ENCODE peak calls at places on chromosomes 6 and 20, in six cellular contexts. P is DND-41, J is hepatocyte, X is PC-9, W is HCT116, R is astrocyte. H is an unnamed sample.

GRCh38 chr6:29763491-29764289 is 40.5 kb downstream of the HLA-F start:
- DNase-seq in P (no peak), J (no peak), X (peak), W (no peak), R (peak), H (no peak)

GRCh38 chr6:3340358-3340798 is 81.6 kb downstream of the PSMG4 start:
- DNase-seq in P (no peak), J (no peak), X (no peak), W (no peak), R (peak), H (no peak)

GRCh38 chr6:155498370-155498769 is 42.7 kb upstream of the NOX3 start:
- DNase-seq in P (no peak), J (no peak), X (no peak), W (no peak), R (peak), H (no peak)

GRCh38 chr20:32979201-32979998 is 24.8 kb downstream of the SUN5 start:
- DNase-seq in P (no peak), J (no peak), X (no peak), W (no peak), R (no peak), H (no peak)

GRCh38 chr6:158737082-158737709 is 82.0 kb downstream of the EZR start:
- DNase-seq in P (no peak), J (no peak), X (no peak), W (no peak), R (no peak), H (no peak)

GRCh38 chr20:39112196-39112743 is 150.1 kb downstream of the DHX35 start:
- DNase-seq in P (peak), J (peak), X (no peak), W (peak), R (peak), H (no peak)

GRCh38 chr20:16761305-16761829 is 13.2 kb downstream of the OTOR start:
- DNase-seq in P (peak), J (peak), X (peak), W (peak), R (peak), H (peak)

GRCh38 chr6:54094837-54095236 is 16.4 kb upstream of the MLIP start:
- DNase-seq in P (no peak), J (no peak), X (no peak), W (no peak), R (no peak), H (no peak)

GRCh38 chr6:26322645-26323482 is 42.1 kb upstream of the BTN3A2 start:
- DNase-seq in P (peak), J (peak), X (peak), W (peak), R (peak), H (peak)

GRCh38 chr6:41171908-41172307 is 9.0 kb upstream of the TREM2 start:
- DNase-seq in P (no peak), J (no peak), X (no peak), W (no peak), R (no peak), H (no peak)

GRCh38 chr6:135147637-135148592 is 33.2 kb upstream of the MYB start:
- DNase-seq in P (no peak), J (no peak), X (no peak), W (no peak), R (no peak), H (no peak)

GRCh38 chr6:31952140-31952805 is 6.4 kb downstream of the CFB start:
- DNase-seq in P (no peak), J (peak), X (peak), W (no peak), R (peak), H (no peak)

GRCh38 chr6:138494312-138494711 is 5.0 kb downstream of the NHSL1 start:
- DNase-seq in P (no peak), J (no peak), X (no peak), W (no peak), R (no peak), H (no peak)

GRCh38 chr6:107603029-107603428 is 113.1 kb downstream of the SOBP start:
- DNase-seq in P (no peak), J (no peak), X (no peak), W (no peak), R (no peak), H (no peak)

GRCh38 chr20:51926670-51927305 is 124.5 kb upstream of the SALL4 start:
- DNase-seq in P (no peak), J (no peak), X (peak), W (no peak), R (peak), H (no peak)

GRCh38 chr6:21769973-21770372 is 176.4 kb downstream of the SOX4 start:
- DNase-seq in P (no peak), J (peak), X (no peak), W (no peak), R (peak), H (no peak)

GRCh38 chr20:36407196-36407733 is 101.1 kb downstream of the DLGAP4 start:
- DNase-seq in P (no peak), J (no peak), X (no peak), W (no peak), R (no peak), H (no peak)

GRCh38 chr6:56004421-56004820 is 129.0 kb upstream of the BMP5 start:
- DNase-seq in P (no peak), J (no peak), X (no peak), W (no peak), R (peak), H (peak)

GRCh38 chr6:88365230-88365629 is 199.1 kb upstream of the CNR1 start:
- DNase-seq in P (no peak), J (no peak), X (no peak), W (no peak), R (no peak), H (no peak)

GRCh38 chr6:165233089-165233488 is 76.3 kb downstream of the C6orf118 start:
- DNase-seq in P (peak), J (no peak), X (no peak), W (no peak), R (no peak), H (no peak)

GRCh38 chr6:100203391-100203790 is 209.4 kb upstream of the MCHR2 start:
- DNase-seq in P (no peak), J (peak), X (peak), W (peak), R (peak), H (peak)

GRCh38 chr20:16243470-16243869 is 329.8 kb downstream of the KIF16B start:
- DNase-seq in P (no peak), J (no peak), X (no peak), W (no peak), R (no peak), H (no peak)

GRCh38 chr6:55758156-55758942 is 117.0 kb downstream of the BMP5 start:
- DNase-seq in P (no peak), J (peak), X (peak), W (no peak), R (peak), H (peak)

GRCh38 chr6:142728367-142728766 is 216.6 kb downstream of the HIVEP2 start:
- DNase-seq in P (no peak), J (peak), X (peak), W (no peak), R (no peak), H (no peak)

GRCh38 chr20:25309395-25310267 is 61.7 kb downstream of the PYGB start:
- DNase-seq in P (no peak), J (peak), X (peak), W (peak), R (peak), H (no peak)

GRCh38 chr6:43509984-43510826 is at the start of gene LRRC73:
- DNase-seq in P (peak), J (peak), X (peak), W (peak), R (peak), H (no peak)

GRCh38 chr6:42175860-42176259 is 2.7 kb downstream of the GUCA1A start:
- DNase-seq in P (peak), J (no peak), X (no peak), W (peak), R (no peak), H (no peak)

GRCh38 chr6:55293116-55293515 is 34.2 kb upstream of the GFRAL start:
- DNase-seq in P (no peak), J (peak), X (no peak), W (peak), R (no peak), H (no peak)

GRCh38 chr6:89122625-89123024 is 4.8 kb upstream of the SRSF12 start:
- DNase-seq in P (no peak), J (peak), X (peak), W (peak), R (no peak), H (no peak)

GRCh38 chr6:19042452-19042851 is 655.3 kb downstream of the RNF144B start:
- DNase-seq in P (no peak), J (no peak), X (no peak), W (no peak), R (no peak), H (no peak)

GRCh38 chr6:139027620-139028182 is 844 bp upstream of the ABRACL start:
- DNase-seq in P (peak), J (peak), X (peak), W (no peak), R (peak), H (no peak)

GRCh38 chr6:135546206-135546605 is 48.7 kb upstream of the AHI1 start:
- DNase-seq in P (no peak), J (no peak), X (no peak), W (no peak), R (no peak), H (no peak)

GRCh38 chr6:75602164-75602896 is 650 bp downstream of the SENP6 start:
- DNase-seq in P (peak), J (peak), X (no peak), W (peak), R (peak), H (no peak)

GRCh38 chr20:57509665-57510237 is 15.2 kb downstream of the CTCFL start:
- DNase-seq in P (no peak), J (no peak), X (no peak), W (peak), R (no peak), H (no peak)

GRCh38 chr6:20229881-20230280 is 17.6 kb upstream of the MBOAT1 start:
- DNase-seq in P (no peak), J (no peak), X (no peak), W (no peak), R (no peak), H (no peak)

GRCh38 chr6:27139753-27140522 is 107.6 kb upstream of the PRSS16 start:
- DNase-seq in P (peak), J (peak), X (no peak), W (no peak), R (no peak), H (no peak)

GRCh38 chr6:56509031-56509430 is 133.7 kb downstream of the DST start:
- DNase-seq in P (no peak), J (no peak), X (no peak), W (no peak), R (peak), H (no peak)

GRCh38 chr6:74068945-74069570 is 373.1 kb downstream of the CD109 start:
- DNase-seq in P (no peak), J (no peak), X (no peak), W (no peak), R (peak), H (no peak)

GRCh38 chr6:101120747-101121146 is 239.6 kb upstream of the ASCC3 start:
- DNase-seq in P (no peak), J (no peak), X (no peak), W (no peak), R (no peak), H (no peak)

GRCh38 chr6:50986319-50986718 is 167.6 kb downstream of the TFAP2B start:
- DNase-seq in P (no peak), J (no peak), X (no peak), W (no peak), R (no peak), H (no peak)

GRCh38 chr6:50978631-50979030 is 160.0 kb downstream of the TFAP2B start:
- DNase-seq in P (no peak), J (no peak), X (no peak), W (no peak), R (no peak), H (no peak)

GRCh38 chr6:50989123-50989522 is 170.5 kb downstream of the TFAP2B start:
- DNase-seq in P (no peak), J (no peak), X (no peak), W (no peak), R (no peak), H (no peak)

GRCh38 chr6:50984135-50984534 is 165.5 kb downstream of the TFAP2B start:
- DNase-seq in P (no peak), J (no peak), X (no peak), W (no peak), R (no peak), H (no peak)
- TF ChIP-seq EZH2 in P (no peak), J (no peak), X (no peak), W (no peak), R (no peak), H (no peak)

GRCh38 chr6:50826037-50826761 is 7.5 kb downstream of the TFAP2B start:
- DNase-seq in P (no peak), J (no peak), X (no peak), W (no peak), R (no peak), H (no peak)
- TF ChIP-seq EZH2 in P (no peak), J (no peak), X (no peak), W (no peak), R (no peak), H (no peak)

GRCh38 chr6:90297866-90298381 is 1.3 kb upstream of the BACH2 start:
- DNase-seq in P (no peak), J (no peak), X (no peak), W (no peak), R (no peak), H (no peak)

GRCh38 chr6:90298459-90299053 is 1.9 kb upstream of the BACH2 start:
- DNase-seq in P (no peak), J (no peak), X (no peak), W (no peak), R (no peak), H (no peak)

GRCh38 chr6:90296346-90297123 is at the start of gene BACH2:
- DNase-seq in P (peak), J (peak), X (peak), W (peak), R (peak), H (no peak)

GRCh38 chr6:90295854-90296345 is 743 bp downstream of the BACH2 start:
- DNase-seq in P (peak), J (peak), X (no peak), W (no peak), R (peak), H (no peak)

GRCh38 chr6:90297124-90297865 is 652 bp upstream of the BACH2 start:
- DNase-seq in P (no peak), J (no peak), X (no peak), W (no peak), R (no peak), H (no peak)
- TF ChIP-seq EZH2 in P (no peak), J (no peak), X (no peak), W (no peak), R (peak), H (no peak)

DNA sequence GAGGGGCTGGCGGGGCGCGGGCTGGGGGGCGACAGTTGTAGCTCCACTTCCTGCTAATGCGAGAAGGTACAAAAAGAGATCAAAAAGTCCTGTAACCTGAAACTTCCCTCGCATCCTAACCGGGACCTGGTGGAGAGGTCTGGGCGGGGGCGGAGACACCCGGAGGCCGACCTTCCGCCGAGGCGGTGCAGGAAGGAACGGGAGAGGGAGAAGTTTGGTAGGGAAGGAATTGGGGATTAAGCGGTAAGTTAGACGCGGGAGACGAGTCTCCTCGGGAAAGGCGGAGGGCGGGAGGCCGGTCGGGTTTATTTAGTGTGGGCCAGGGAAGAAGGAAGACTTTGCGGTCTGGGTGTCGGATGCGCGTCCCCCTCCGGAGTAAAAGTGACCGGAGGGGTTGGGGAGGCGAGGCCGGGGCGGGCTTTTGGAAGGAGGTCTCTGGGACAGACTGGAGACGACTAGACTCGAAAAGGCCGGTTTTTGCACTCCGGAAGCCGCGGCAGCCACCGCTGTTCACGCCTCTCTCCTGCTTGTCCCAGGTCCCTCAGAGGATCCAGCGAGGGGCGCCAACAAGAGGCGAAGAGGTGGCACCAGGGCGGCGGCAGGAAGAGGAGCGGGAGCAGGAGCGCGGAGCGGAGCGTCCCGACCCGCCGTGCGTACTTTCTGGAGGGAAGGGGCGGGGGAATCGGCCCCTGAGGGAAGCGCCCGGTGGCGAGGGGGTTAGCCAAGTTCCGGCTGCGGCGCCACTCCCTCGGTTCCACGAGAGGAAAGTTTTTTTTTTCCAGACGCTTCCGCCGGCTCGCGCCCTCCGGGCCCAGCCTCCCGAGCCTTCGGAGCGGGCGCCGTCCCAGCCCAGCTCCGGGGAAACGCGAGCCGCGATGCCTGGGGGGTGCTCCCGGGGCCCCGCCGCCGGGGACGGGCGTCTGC is 732 bp downstream of the TPBG start:
- DNase-seq in P (no peak), J (peak), X (peak), W (peak), R (peak), H (no peak)
- TF ChIP-seq EZH2 in P (no peak), J (no peak), X (no peak), W (no peak), R (no peak), H (no peak)

GRCh38 chr20:61252601-61253263 is 671 bp downstream of the CDH4 start:
- DNase-seq in P (no peak), J (peak), X (no peak), W (no peak), R (no peak), H (no peak)
- TF ChIP-seq EZH2 in P (no peak), J (peak), X (no peak), W (no peak), R (no peak), H (no peak)

GRCh38 chr20:22579119-22579427 is 5.3 kb downstream of the FOXA2 start:
- DNase-seq in P (no peak), J (peak), X (no peak), W (no peak), R (no peak), H (no peak)
- TF ChIP-seq EZH2 in P (no peak), J (no peak), X (no peak), W (no peak), R (no peak), H (no peak)

DNA sequence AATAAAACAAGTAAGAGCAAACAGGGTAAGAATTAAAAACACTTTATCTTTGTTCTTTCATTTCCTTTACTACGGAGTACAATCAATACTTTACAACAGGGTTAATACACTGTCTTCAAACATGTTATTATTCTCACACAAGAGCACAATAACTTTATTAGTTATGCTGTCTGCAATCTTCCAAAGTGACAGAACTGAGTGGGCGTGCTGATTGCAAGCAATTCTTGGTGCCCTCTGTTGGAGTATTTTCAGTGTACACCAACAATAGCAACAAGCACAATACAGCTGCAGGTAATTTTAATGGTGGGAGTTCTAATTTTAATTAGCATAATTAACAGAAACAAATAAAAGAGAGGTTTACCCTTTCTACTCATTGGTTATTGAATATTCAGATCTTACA is 33.9 kb upstream of the PTPRK start:
- DNase-seq in P (no peak), J (no peak), X (no peak), W (peak), R (no peak), H (no peak)
- TF ChIP-seq EZH2 in P (no peak), J (no peak), X (no peak), W (no peak), R (no peak), H (no peak)

GRCh38 chr20:41123636-41124035 is 13.7 kb upstream of the PLCG1 start:
- DNase-seq in P (no peak), J (no peak), X (no peak), W (no peak), R (no peak), H (no peak)

GRCh38 chr20:41121399-41121798 is 15.9 kb upstream of the PLCG1 start:
- DNase-seq in P (no peak), J (no peak), X (no peak), W (no peak), R (no peak), H (no peak)

GRCh38 chr20:41119593-41120561 is 17.5 kb upstream of the PLCG1 start:
- DNase-seq in P (no peak), J (no peak), X (no peak), W (no peak), R (no peak), H (no peak)

GRCh38 chr20:41116282-41116960 is 20.9 kb upstream of the PLCG1 start:
- DNase-seq in P (no peak), J (no peak), X (no peak), W (no peak), R (no peak), H (no peak)

GRCh38 chr20:41118632-41119031 is 18.7 kb upstream of the PLCG1 start:
- DNase-seq in P (no peak), J (no peak), X (no peak), W (no peak), R (no peak), H (no peak)
- TF ChIP-seq EZH2 in P (no peak), J (no peak), X (no peak), W (no peak), R (no peak), H (no peak)

H was measured in SK-N-MC.